ENCODE peak calls at places on chromosomes 11 and 22, in four cellular contexts. S is HepG2, E is Panc1, T is K562. G is an unnamed sample.
A peak's percentile ranks its signal among the peaks of the same experiment; 100 is the strongest.

GRCh38 chr11:33045551-33046255 is 6.3 kb downstream of the TCP11L1 start:
- DNase-seq in S (peak; percentile 53), E (no peak), T (no peak), G (no peak)

GRCh38 chr11:75474878-75475766 is 42.1 kb upstream of the KLHL35 start:
- DNase-seq in E (no peak), S (no peak), T (peak; percentile 85), G (no peak)

GRCh38 chr22:33328789-33329296 is 270.7 kb upstream of the SYN3 start:
- DNase-seq in E (no peak), T (no peak), S (peak; percentile 55), G (no peak)

GRCh38 chr22:32574397-32574796 is 99.8 kb downstream of the FBXO7 start:
- DNase-seq in E (no peak), S (peak; percentile 70), T (no peak), G (no peak)

GRCh38 chr11:9052316-9052715 is 39.1 kb downstream of the SCUBE2 start:
- DNase-seq in E (no peak), S (no peak), T (no peak), G (no peak)

GRCh38 chr11:128616158-128616557 is 28.8 kb upstream of the ETS1 start:
- DNase-seq in S (no peak), E (no peak), T (no peak), G (no peak)

GRCh38 chr11:3200388-3201111 is 18.1 kb downstream of the MRGPRG start:
- DNase-seq in E (no peak), S (no peak), T (no peak), G (no peak)

GRCh38 chr11:64372802-64373597 is 14.0 kb downstream of the RPS6KA4 start:
- DNase-seq in S (peak; percentile 51), T (peak; percentile 95), E (peak; percentile 25), G (peak; percentile 92)

GRCh38 chr11:75287579-75287978 is 47.0 kb downstream of the TPBGL start:
- DNase-seq in E (no peak), T (no peak), S (no peak), G (no peak)

GRCh38 chr11:3222941-3223905 is 4.6 kb upstream of the MRGPRG start:
- DNase-seq in T (no peak), E (no peak), S (no peak), G (no peak)

GRCh38 chr11:35814720-35815305 is 129.0 kb upstream of the LDLRAD3 start:
- DNase-seq in E (no peak), S (no peak), T (no peak), G (no peak)

GRCh38 chr11:75056806-75057205 is 39.9 kb downstream of the OR2AT4 start:
- DNase-seq in E (no peak), T (no peak), S (no peak), G (no peak)

GRCh38 chr11:66313321-66314185 is 3.3 kb downstream of the CD248 start:
- DNase-seq in E (no peak), T (no peak), S (peak; percentile 69), G (no peak)

GRCh38 chr11:74641905-74642304 is 49.5 kb downstream of the POLD3 start:
- DNase-seq in T (no peak), E (no peak), S (no peak), G (no peak)

GRCh38 chr11:316031-316701 is 2.3 kb downstream of the IFITM1 start:
- DNase-seq in E (no peak), T (peak; percentile 63), S (no peak), G (no peak)

GRCh38 chr22:50148991-50149721 is 21.4 kb upstream of the PANX2 start:
- DNase-seq in T (peak; percentile 83), E (peak; percentile 61), S (peak; percentile 46), G (peak; percentile 61)

GRCh38 chr11:62605467-62605866 is 3.8 kb upstream of the MTA2 start:
- DNase-seq in S (no peak), T (no peak), E (no peak), G (no peak)

GRCh38 chr11:62605902-62606301 is 4.2 kb upstream of the MTA2 start:
- DNase-seq in S (no peak), T (no peak), E (no peak), G (no peak)

GRCh38 chr11:62603072-62603408 is 1.4 kb upstream of the MTA2 start:
- DNase-seq in E (no peak), S (no peak), T (no peak), G (no peak)

GRCh38 chr11:62603771-62604170 is 2.1 kb upstream of the MTA2 start:
- DNase-seq in T (no peak), S (no peak), E (no peak), G (no peak)

DNA sequence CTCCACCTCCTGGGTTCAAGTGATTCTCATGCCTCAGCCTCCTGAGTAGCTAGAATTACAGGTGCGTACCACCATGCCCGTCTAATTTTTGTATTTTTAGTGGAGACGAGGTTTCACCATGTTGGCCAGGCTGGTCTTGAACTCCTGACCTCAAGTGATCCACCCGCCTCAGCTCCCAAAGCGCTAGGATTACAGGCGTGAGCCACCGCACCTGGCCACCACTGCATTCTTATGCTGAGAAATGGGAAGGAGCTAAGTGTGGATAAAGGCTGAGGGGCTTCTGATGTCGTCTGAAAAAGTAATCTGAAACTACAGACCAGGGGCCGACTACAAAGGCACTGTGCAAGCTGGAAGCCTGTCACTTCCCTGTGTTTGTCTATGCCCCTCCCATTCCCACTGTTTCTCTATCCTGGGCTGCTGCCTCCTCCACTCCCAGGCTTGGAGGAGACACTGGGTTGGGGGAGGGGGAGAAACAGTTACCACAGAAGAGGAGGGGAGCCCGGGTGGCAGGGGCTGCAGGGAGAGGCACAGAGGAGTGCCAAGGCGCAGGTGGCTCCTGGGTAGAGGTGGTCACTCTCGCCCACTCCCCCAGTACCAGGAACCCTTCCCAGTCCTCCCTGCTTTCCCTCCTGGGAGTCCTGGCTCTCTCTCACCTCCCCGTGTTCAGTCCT is 2.9 kb upstream of the MTA2 start:
- DNase-seq in T (no peak), E (no peak), S (peak; percentile 62), G (no peak)
- TF ChIP-seq TCF7L2 in T (no peak), E (no peak), S (no peak), G (no peak)

DNA sequence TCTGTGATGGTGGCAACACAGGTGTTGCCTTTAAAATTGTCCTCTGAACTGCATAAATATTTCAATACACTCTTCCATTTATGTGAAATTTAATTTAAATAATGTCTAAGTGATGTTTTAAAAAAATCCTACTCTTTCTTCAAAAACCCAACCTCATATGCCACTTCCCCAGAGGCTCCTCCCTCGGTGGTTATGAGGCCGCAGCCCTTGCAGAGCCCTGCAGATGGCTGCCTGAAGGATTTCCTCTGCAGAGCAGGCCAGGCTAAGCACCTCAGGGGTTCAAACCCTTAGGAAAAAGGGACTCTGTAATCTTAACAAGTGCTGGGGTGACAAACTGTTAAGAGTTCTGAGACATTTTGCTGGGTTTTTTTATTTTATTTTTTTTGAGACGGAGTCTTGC is 25.2 kb downstream of the MORC2 start:
- DNase-seq in E (no peak), S (no peak), T (no peak), G (no peak)
- TF ChIP-seq TCF7L2 in E (no peak), S (no peak), T (no peak), G (no peak)

DNA sequence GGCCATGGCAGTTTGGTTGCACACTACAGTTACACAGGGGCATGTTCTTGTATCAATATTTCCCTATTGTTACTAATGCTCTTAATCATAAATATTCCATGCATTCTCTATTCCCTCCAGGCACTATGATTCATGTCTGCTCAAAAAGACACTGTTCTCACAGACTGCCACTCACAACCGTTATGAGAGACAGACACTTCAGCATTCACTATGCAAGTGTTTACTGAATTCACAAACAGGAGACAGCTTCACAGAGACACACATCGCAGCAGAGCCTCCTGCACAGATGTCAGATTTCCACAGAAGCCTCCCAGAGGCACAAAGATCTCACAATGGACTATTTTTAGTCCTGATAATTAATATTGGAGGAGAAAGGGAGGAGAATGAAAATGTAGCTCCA is 930.4 kb downstream of the OPCML start:
- DNase-seq in T (no peak), S (no peak), E (no peak), G (no peak)
- TF ChIP-seq TCF7L2 in T (no peak), S (no peak), E (no peak), G (no peak)

GRCh38 chr11:112368402-112368801 is 107.7 kb upstream of the PLET1 start:
- DNase-seq in T (no peak), S (no peak), E (no peak), G (no peak)

GRCh38 chr11:112366777-112367176 is 106.1 kb upstream of the PLET1 start:
- DNase-seq in S (no peak), T (no peak), E (no peak), G (no peak)

GRCh38 chr11:112367453-112367852 is 106.8 kb upstream of the PLET1 start:
- DNase-seq in S (no peak), T (no peak), E (no peak), G (no peak)

GRCh38 chr11:112364962-112365481 is 104.4 kb upstream of the PLET1 start:
- DNase-seq in E (peak; percentile 27), T (peak; percentile 25), S (peak; percentile 46), G (no peak)

GRCh38 chr11:112366012-112366411 is 105.4 kb upstream of the PLET1 start:
- DNase-seq in S (no peak), T (no peak), E (no peak), G (no peak)
- TF ChIP-seq TCF7L2 in S (no peak), T (no peak), E (no peak), G (no peak)

G was measured in HCT116.